ENCODE peak calls at places on chromosomes 7 and 10, in seven cellular contexts. C is ureter, O is NCI-H187, T is esophagus squamous epithelium, E is hypothalamus, Z is EH, S is bronchial epithelial cell. F is an unnamed sample.

GRCh38 chr10:85648279-85648754 is 718.3 kb downstream of the GRID1 start:
- DNase-seq in C (no peak), O (no peak), T (no peak), E (no peak), Z (peak), S (peak), F (peak)

GRCh38 chr7:150432915-150433892 is 17.2 kb upstream of the GIMAP8 start:
- DNase-seq in C (peak), O (no peak), T (no peak), E (no peak), Z (no peak), S (no peak), F (no peak)

GRCh38 chr7:128190051-128190640 is 50.9 kb upstream of the LEP start:
- DNase-seq in C (no peak), O (no peak), T (no peak), E (no peak), Z (no peak), S (peak), F (no peak)

GRCh38 chr10:4234661-4235060 is 449.7 kb upstream of the KLF6 start:
- DNase-seq in C (no peak), O (no peak), T (no peak), E (no peak), Z (no peak), S (no peak), F (no peak)

GRCh38 chr10:133484818-133485217 is 31.1 kb downstream of the SCART1 start:
- DNase-seq in C (no peak), O (no peak), T (no peak), E (no peak), Z (no peak), S (no peak), F (no peak)

GRCh38 chr7:43590862-43591550 is 8.1 kb downstream of the STK17A start:
- DNase-seq in C (no peak), O (no peak), T (no peak), E (no peak), Z (peak), S (no peak), F (no peak)

GRCh38 chr7:6385110-6385792 is 62.5 kb downstream of the DAGLB start:
- DNase-seq in C (no peak), O (no peak), T (no peak), E (no peak), Z (peak), S (peak), F (no peak)

GRCh38 chr10:124878457-124878739 is 63.5 kb upstream of the ZRANB1 start:
- DNase-seq in C (no peak), O (no peak), T (no peak), E (no peak), Z (no peak), S (no peak), F (no peak)

GRCh38 chr7:155195939-155196523 is 101.6 kb upstream of the INSIG1 start:
- DNase-seq in C (no peak), O (no peak), T (no peak), E (no peak), Z (no peak), S (no peak), F (no peak)

GRCh38 chr10:116169782-116170181 is 103.2 kb downstream of the GFRA1 start:
- DNase-seq in C (no peak), O (no peak), T (no peak), E (no peak), Z (no peak), S (no peak), F (no peak)

GRCh38 chr10:69901623-69902505 is 100.2 kb downstream of the COL13A1 start:
- DNase-seq in C (peak), O (no peak), T (no peak), E (no peak), Z (peak), S (peak), F (peak)

GRCh38 chr10:48255722-48256121 is 18.8 kb downstream of the FRMPD2 start:
- DNase-seq in C (no peak), O (no peak), T (no peak), E (no peak), Z (no peak), S (no peak), F (no peak)

GRCh38 chr7:4878336-4879335 is 4.9 kb downstream of the RADIL start:
- DNase-seq in C (no peak), O (no peak), T (no peak), E (no peak), Z (peak), S (no peak), F (no peak)

GRCh38 chr10:11205026-11205772 is 187.5 kb downstream of the CELF2 start:
- DNase-seq in C (no peak), O (no peak), T (no peak), E (no peak), Z (peak), S (peak), F (no peak)

GRCh38 chr10:106424076-106424475 is 740.4 kb downstream of the SORCS1 start:
- DNase-seq in C (no peak), O (no peak), T (no peak), E (no peak), Z (peak), S (peak), F (no peak)

GRCh38 chr10:101624526-101625102 is 36.5 kb downstream of the DPCD start:
- DNase-seq in C (no peak), O (no peak), T (no peak), E (no peak), Z (no peak), S (peak), F (no peak)

GRCh38 chr10:85967594-85967993 is 399.0 kb downstream of the GRID1 start:
- DNase-seq in C (no peak), O (no peak), T (no peak), E (no peak), Z (peak), S (peak), F (no peak)

F was measured in tibial nerve.